ENCODE peak calls at places on chromosomes 2 and 18, in ten cellular contexts. One of them, this sample, is unnamed.

GRCh38 chr2:216107760-216108159 is 1.4 kb upstream of the XRCC5 start:
- DNase-seq in stomach: no peak
- DNase-seq in B cell: no peak
- DNase-seq in AG04450: no peak
- DNase-seq in A549: no peak
- DNase-seq in endodermal cell: peak
- DNase-seq in colonic mucosa: no peak
- DNase-seq in BE2C: no peak
- DNase-seq in astrocyte of the cerebellum: no peak
- DNase-seq in DND-41: no peak
- DNase-seq in this sample: peak

GRCh38 chr2:36780231-36780808 is 83.8 kb downstream of the VIT start:
- DNase-seq in stomach: no peak
- DNase-seq in B cell: peak
- DNase-seq in AG04450: peak
- DNase-seq in A549: peak
- DNase-seq in endodermal cell: no peak
- DNase-seq in colonic mucosa: no peak
- DNase-seq in BE2C: no peak
- DNase-seq in astrocyte of the cerebellum: peak
- DNase-seq in DND-41: no peak
- DNase-seq in this sample: no peak

GRCh38 chr2:27737676-27738348 is 33.7 kb upstream of the MRPL33 start:
- DNase-seq in stomach: peak
- DNase-seq in B cell: no peak
- DNase-seq in AG04450: peak
- DNase-seq in A549: no peak
- DNase-seq in endodermal cell: no peak
- DNase-seq in colonic mucosa: no peak
- DNase-seq in BE2C: peak
- DNase-seq in astrocyte of the cerebellum: no peak
- DNase-seq in DND-41: no peak
- DNase-seq in this sample: peak

GRCh38 chr2:230714122-230714453 is 1.4 kb downstream of the CAB39 start:
- DNase-seq in stomach: no peak
- DNase-seq in B cell: peak
- DNase-seq in AG04450: no peak
- DNase-seq in A549: peak
- DNase-seq in endodermal cell: no peak
- DNase-seq in colonic mucosa: peak
- DNase-seq in BE2C: no peak
- DNase-seq in astrocyte of the cerebellum: peak
- DNase-seq in DND-41: peak
- DNase-seq in this sample: no peak

GRCh38 chr2:27849558-27849957 is 40.6 kb downstream of the RBKS start:
- DNase-seq in stomach: no peak
- DNase-seq in B cell: no peak
- DNase-seq in AG04450: no peak
- DNase-seq in A549: no peak
- DNase-seq in endodermal cell: no peak
- DNase-seq in colonic mucosa: no peak
- DNase-seq in BE2C: no peak
- DNase-seq in astrocyte of the cerebellum: no peak
- DNase-seq in DND-41: no peak
- DNase-seq in this sample: no peak

GRCh38 chr2:114027437-114027836 is 137.5 kb downstream of the ACTR3 start:
- DNase-seq in stomach: no peak
- DNase-seq in B cell: no peak
- DNase-seq in AG04450: no peak
- DNase-seq in A549: no peak
- DNase-seq in endodermal cell: no peak
- DNase-seq in colonic mucosa: no peak
- DNase-seq in BE2C: no peak
- DNase-seq in astrocyte of the cerebellum: no peak
- DNase-seq in DND-41: no peak
- DNase-seq in this sample: no peak

GRCh38 chr2:150211164-150211631 is 276.3 kb downstream of the RND3 start:
- DNase-seq in stomach: no peak
- DNase-seq in B cell: no peak
- DNase-seq in AG04450: peak
- DNase-seq in A549: no peak
- DNase-seq in endodermal cell: no peak
- DNase-seq in colonic mucosa: no peak
- DNase-seq in BE2C: no peak
- DNase-seq in astrocyte of the cerebellum: no peak
- DNase-seq in DND-41: no peak
- DNase-seq in this sample: no peak

GRCh38 chr18:37450434-37451133 is 115.0 kb downstream of the CELF4 start:
- DNase-seq in stomach: no peak
- DNase-seq in B cell: no peak
- DNase-seq in AG04450: no peak
- DNase-seq in A549: no peak
- DNase-seq in endodermal cell: peak
- DNase-seq in colonic mucosa: peak
- DNase-seq in BE2C: peak
- DNase-seq in astrocyte of the cerebellum: no peak
- DNase-seq in DND-41: no peak
- DNase-seq in this sample: no peak

GRCh38 chr2:23092831-23093230 is 292.1 kb upstream of the KLHL29 start:
- DNase-seq in stomach: no peak
- DNase-seq in B cell: no peak
- DNase-seq in AG04450: no peak
- DNase-seq in A549: no peak
- DNase-seq in endodermal cell: no peak
- DNase-seq in colonic mucosa: no peak
- DNase-seq in BE2C: no peak
- DNase-seq in astrocyte of the cerebellum: no peak
- DNase-seq in DND-41: no peak
- DNase-seq in this sample: no peak

GRCh38 chr2:64210816-64211215 is 66.6 kb upstream of the PELI1 start:
- DNase-seq in stomach: no peak
- DNase-seq in B cell: no peak
- DNase-seq in AG04450: no peak
- DNase-seq in A549: no peak
- DNase-seq in endodermal cell: no peak
- DNase-seq in colonic mucosa: peak
- DNase-seq in BE2C: no peak
- DNase-seq in astrocyte of the cerebellum: no peak
- DNase-seq in DND-41: no peak
- DNase-seq in this sample: no peak

GRCh38 chr2:121298476-121298875 is 13.5 kb upstream of the TFCP2L1 start:
- DNase-seq in stomach: no peak
- DNase-seq in B cell: no peak
- DNase-seq in AG04450: no peak
- DNase-seq in A549: no peak
- DNase-seq in endodermal cell: no peak
- DNase-seq in colonic mucosa: no peak
- DNase-seq in BE2C: no peak
- DNase-seq in astrocyte of the cerebellum: no peak
- DNase-seq in DND-41: no peak
- DNase-seq in this sample: peak

GRCh38 chr2:121293450-121294325 is 8.7 kb upstream of the TFCP2L1 start:
- DNase-seq in stomach: peak
- DNase-seq in B cell: no peak
- DNase-seq in AG04450: no peak
- DNase-seq in A549: no peak
- DNase-seq in endodermal cell: no peak
- DNase-seq in colonic mucosa: peak
- DNase-seq in BE2C: no peak
- DNase-seq in astrocyte of the cerebellum: no peak
- DNase-seq in DND-41: no peak
- DNase-seq in this sample: peak

GRCh38 chr2:121297217-121297830 is 12.3 kb upstream of the TFCP2L1 start:
- DNase-seq in stomach: peak
- DNase-seq in B cell: no peak
- DNase-seq in AG04450: no peak
- DNase-seq in A549: peak
- DNase-seq in endodermal cell: peak
- DNase-seq in colonic mucosa: peak
- DNase-seq in BE2C: peak
- DNase-seq in astrocyte of the cerebellum: no peak
- DNase-seq in DND-41: peak
- DNase-seq in this sample: no peak

GRCh38 chr2:121295911-121296650 is 11.1 kb upstream of the TFCP2L1 start:
- DNase-seq in stomach: no peak
- DNase-seq in B cell: no peak
- DNase-seq in AG04450: no peak
- DNase-seq in A549: no peak
- DNase-seq in endodermal cell: no peak
- DNase-seq in colonic mucosa: no peak
- DNase-seq in BE2C: no peak
- DNase-seq in astrocyte of the cerebellum: no peak
- DNase-seq in DND-41: no peak
- DNase-seq in this sample: no peak

DNA sequence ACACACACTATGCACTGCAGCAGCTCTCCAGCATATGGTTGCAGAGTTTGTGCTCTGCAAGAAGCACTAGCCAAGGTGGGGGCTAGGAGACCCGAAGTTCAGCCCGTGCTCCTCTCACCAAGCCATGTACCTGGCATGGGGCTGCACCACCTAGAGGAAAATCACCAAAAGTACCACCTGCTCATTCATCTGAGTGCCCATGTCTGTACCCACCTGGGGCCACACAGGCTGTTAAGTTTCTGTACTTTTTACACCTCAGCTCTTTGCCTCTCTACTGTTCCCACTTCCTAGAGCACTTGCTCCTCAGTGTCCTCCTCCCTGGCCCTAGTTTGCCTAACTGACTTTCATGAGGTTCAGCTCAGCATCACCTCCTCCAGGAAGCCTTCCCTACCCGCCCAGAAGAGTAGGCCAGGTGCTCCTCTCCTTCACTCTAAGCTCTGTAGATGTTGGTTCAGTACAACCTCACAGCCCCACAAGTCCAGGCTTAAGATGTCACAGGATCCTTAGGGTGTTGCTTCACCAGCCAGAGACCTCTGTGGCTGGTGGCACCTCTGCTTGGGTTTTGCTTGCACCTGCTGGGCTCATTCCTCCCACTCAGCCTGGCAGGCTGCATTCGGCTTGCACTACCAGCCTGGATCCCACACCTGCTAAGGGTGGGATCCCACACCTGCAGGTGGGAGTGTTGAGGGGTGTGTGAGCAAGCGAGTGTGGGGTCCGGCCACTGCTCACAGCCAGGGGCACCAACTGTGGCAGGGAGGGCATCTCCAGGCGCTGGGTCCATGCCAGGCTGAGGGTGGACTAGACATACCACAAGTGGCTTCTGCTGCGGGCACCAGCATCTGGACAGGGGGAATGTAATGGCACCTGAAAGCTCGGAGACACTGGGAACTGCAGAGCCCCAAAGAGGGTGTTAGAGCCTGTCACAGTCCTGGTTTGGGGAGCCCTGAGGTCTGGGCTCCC is 10.2 kb upstream of the TFCP2L1 start:
- DNase-seq in stomach: no peak
- DNase-seq in B cell: no peak
- DNase-seq in AG04450: no peak
- DNase-seq in A549: no peak
- DNase-seq in endodermal cell: no peak
- DNase-seq in colonic mucosa: no peak
- DNase-seq in BE2C: no peak
- DNase-seq in astrocyte of the cerebellum: no peak
- DNase-seq in DND-41: no peak
- DNase-seq in this sample: no peak
- TF ChIP-seq CTCF in stomach: no peak
- TF ChIP-seq CTCF in B cell: no peak
- TF ChIP-seq CTCF in AG04450: no peak
- TF ChIP-seq CTCF in A549: no peak
- TF ChIP-seq CTCF in endodermal cell: no peak
- TF ChIP-seq CTCF in colonic mucosa: no peak
- TF ChIP-seq CTCF in BE2C: no peak
- TF ChIP-seq CTCF in astrocyte of the cerebellum: no peak
- TF ChIP-seq CTCF in DND-41: no peak
- TF ChIP-seq CTCF in this sample: no peak

GRCh38 chr2:189024861-189025618 is 50.9 kb downstream of the COL3A1 start:
- DNase-seq in stomach: no peak
- DNase-seq in B cell: no peak
- DNase-seq in AG04450: no peak
- DNase-seq in A549: no peak
- DNase-seq in endodermal cell: peak
- DNase-seq in colonic mucosa: no peak
- DNase-seq in BE2C: peak
- DNase-seq in astrocyte of the cerebellum: no peak
- DNase-seq in DND-41: no peak
- DNase-seq in this sample: no peak
- TF ChIP-seq CTCF in stomach: no peak
- TF ChIP-seq CTCF in B cell: peak
- TF ChIP-seq CTCF in AG04450: peak
- TF ChIP-seq CTCF in A549: peak
- TF ChIP-seq CTCF in endodermal cell: peak
- TF ChIP-seq CTCF in colonic mucosa: no peak
- TF ChIP-seq CTCF in BE2C: peak
- TF ChIP-seq CTCF in astrocyte of the cerebellum: peak
- TF ChIP-seq CTCF in DND-41: peak
- TF ChIP-seq CTCF in this sample: no peak

DNA sequence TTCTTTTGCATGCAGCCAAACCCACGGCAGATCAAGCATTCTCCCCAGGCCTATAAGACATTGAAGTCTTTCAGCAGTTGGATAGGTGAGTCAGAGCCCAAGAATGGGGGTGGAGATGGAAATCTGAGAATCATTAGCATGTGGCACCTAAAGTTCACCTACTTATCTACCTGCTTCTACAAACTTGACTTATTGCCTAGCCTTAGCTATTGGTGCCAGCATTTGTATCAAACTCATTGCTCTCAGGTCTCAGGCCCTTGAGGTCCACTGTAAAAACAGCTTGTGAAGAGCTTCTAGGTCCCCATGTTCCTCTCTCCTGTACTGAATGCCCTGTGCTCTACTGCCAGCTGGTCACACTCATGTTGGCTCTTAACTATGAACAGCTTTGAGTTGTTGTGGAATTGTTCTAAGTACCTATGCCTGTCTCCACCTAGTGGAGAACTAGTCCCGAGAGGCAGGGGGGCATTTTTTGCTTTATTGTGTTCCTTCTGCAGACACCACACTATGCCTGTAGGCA is 278.4 kb upstream of the SPRED2 start:
- DNase-seq in stomach: peak
- DNase-seq in B cell: no peak
- DNase-seq in AG04450: no peak
- DNase-seq in A549: peak
- DNase-seq in endodermal cell: peak
- DNase-seq in colonic mucosa: no peak
- DNase-seq in BE2C: no peak
- DNase-seq in astrocyte of the cerebellum: no peak
- DNase-seq in DND-41: no peak
- DNase-seq in this sample: no peak
- TF ChIP-seq CTCF in stomach: no peak
- TF ChIP-seq CTCF in B cell: no peak
- TF ChIP-seq CTCF in AG04450: peak
- TF ChIP-seq CTCF in A549: peak
- TF ChIP-seq CTCF in endodermal cell: peak
- TF ChIP-seq CTCF in colonic mucosa: no peak
- TF ChIP-seq CTCF in BE2C: no peak
- TF ChIP-seq CTCF in astrocyte of the cerebellum: peak
- TF ChIP-seq CTCF in DND-41: peak
- TF ChIP-seq CTCF in this sample: no peak

DNA sequence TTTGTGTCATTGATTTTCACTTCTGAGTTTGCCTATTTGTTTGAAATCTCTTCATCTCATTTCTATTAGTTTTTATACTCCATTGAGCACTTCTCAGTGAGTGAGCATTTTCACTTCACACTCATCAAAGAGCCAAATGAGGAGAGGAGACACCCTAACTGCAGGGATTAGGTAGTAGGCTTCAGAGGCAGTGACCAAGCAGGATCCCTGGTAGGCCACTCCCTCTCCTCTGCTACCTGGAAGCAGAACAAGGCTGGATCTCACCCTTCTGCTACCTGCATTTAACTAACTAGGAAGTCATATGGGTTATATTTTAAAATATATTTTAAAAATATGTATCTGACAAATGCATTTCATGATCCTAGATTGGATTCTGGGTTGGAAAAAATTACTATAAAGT is 52.7 kb downstream of the SEMA4F start:
- DNase-seq in stomach: no peak
- DNase-seq in B cell: no peak
- DNase-seq in AG04450: no peak
- DNase-seq in A549: no peak
- DNase-seq in endodermal cell: no peak
- DNase-seq in colonic mucosa: no peak
- DNase-seq in BE2C: no peak
- DNase-seq in astrocyte of the cerebellum: no peak
- DNase-seq in DND-41: no peak
- DNase-seq in this sample: no peak
- TF ChIP-seq CTCF in stomach: no peak
- TF ChIP-seq CTCF in B cell: no peak
- TF ChIP-seq CTCF in AG04450: no peak
- TF ChIP-seq CTCF in A549: no peak
- TF ChIP-seq CTCF in endodermal cell: no peak
- TF ChIP-seq CTCF in colonic mucosa: no peak
- TF ChIP-seq CTCF in BE2C: no peak
- TF ChIP-seq CTCF in astrocyte of the cerebellum: no peak
- TF ChIP-seq CTCF in DND-41: no peak
- TF ChIP-seq CTCF in this sample: no peak